ENCODE peak calls at places on chromosomes 4 and X, in seven cellular contexts. One of them, this sample, is unnamed.

GRCh38 chr4:52299120-52299519 is 248.0 kb downstream of the SPATA18 start:
- DNase-seq in fibroblast of pulmonary artery: no peak
- DNase-seq in IMR-90: no peak
- DNase-seq in adrenal gland: no peak
- DNase-seq in mucosa of descending colon: no peak
- DNase-seq in A549: no peak
- DNase-seq in pancreas: no peak
- DNase-seq in this sample: no peak

GRCh38 chrX:85111347-85111746 is 107.7 kb downstream of the APOOL start:
- DNase-seq in fibroblast of pulmonary artery: peak
- DNase-seq in IMR-90: peak
- DNase-seq in adrenal gland: no peak
- DNase-seq in mucosa of descending colon: peak
- DNase-seq in A549: no peak
- DNase-seq in pancreas: no peak
- DNase-seq in this sample: no peak

GRCh38 chrX:1323315-1323714 is 13.3 kb upstream of the IL3RA start:
- DNase-seq in fibroblast of pulmonary artery: no peak
- DNase-seq in IMR-90: no peak
- DNase-seq in adrenal gland: peak
- DNase-seq in mucosa of descending colon: peak
- DNase-seq in A549: peak
- DNase-seq in pancreas: no peak
- DNase-seq in this sample: peak

GRCh38 chr4:124070688-124071484 is 641.6 kb downstream of the ANKRD50 start:
- DNase-seq in fibroblast of pulmonary artery: no peak
- DNase-seq in IMR-90: peak
- DNase-seq in adrenal gland: no peak
- DNase-seq in mucosa of descending colon: no peak
- DNase-seq in A549: no peak
- DNase-seq in pancreas: no peak
- DNase-seq in this sample: no peak

GRCh38 chr4:76090241-76090691 is 15.8 kb downstream of the ART3 start:
- DNase-seq in fibroblast of pulmonary artery: peak
- DNase-seq in IMR-90: peak
- DNase-seq in adrenal gland: peak
- DNase-seq in mucosa of descending colon: peak
- DNase-seq in A549: no peak
- DNase-seq in pancreas: no peak
- DNase-seq in this sample: peak

GRCh38 chr4:101864660-101865059 is 74.1 kb downstream of the BANK1 start:
- DNase-seq in fibroblast of pulmonary artery: no peak
- DNase-seq in IMR-90: no peak
- DNase-seq in adrenal gland: no peak
- DNase-seq in mucosa of descending colon: no peak
- DNase-seq in A549: no peak
- DNase-seq in pancreas: no peak
- DNase-seq in this sample: no peak

GRCh38 chr4:177281544-177281943 is 28.1 kb upstream of the NEIL3 start:
- DNase-seq in fibroblast of pulmonary artery: peak
- DNase-seq in IMR-90: peak
- DNase-seq in adrenal gland: no peak
- DNase-seq in mucosa of descending colon: no peak
- DNase-seq in A549: no peak
- DNase-seq in pancreas: no peak
- DNase-seq in this sample: no peak

GRCh38 chr4:168483786-168484185 is 3.5 kb upstream of the DDX60L start:
- DNase-seq in fibroblast of pulmonary artery: peak
- DNase-seq in IMR-90: peak
- DNase-seq in adrenal gland: no peak
- DNase-seq in mucosa of descending colon: no peak
- DNase-seq in A549: no peak
- DNase-seq in pancreas: no peak
- DNase-seq in this sample: no peak

GRCh38 chrX:18899796-18900380 is 84.0 kb downstream of the PHKA2 start:
- DNase-seq in fibroblast of pulmonary artery: peak
- DNase-seq in IMR-90: no peak
- DNase-seq in adrenal gland: no peak
- DNase-seq in mucosa of descending colon: no peak
- DNase-seq in A549: peak
- DNase-seq in pancreas: no peak
- DNase-seq in this sample: peak

GRCh38 chr4:118206627-118207026 is 146.2 kb downstream of the PRSS12 start:
- DNase-seq in fibroblast of pulmonary artery: peak
- DNase-seq in IMR-90: peak
- DNase-seq in adrenal gland: no peak
- DNase-seq in mucosa of descending colon: no peak
- DNase-seq in A549: no peak
- DNase-seq in pancreas: no peak
- DNase-seq in this sample: no peak

GRCh38 chr4:173522160-173522873 is 7.7 kb downstream of the HAND2 start:
- DNase-seq in fibroblast of pulmonary artery: peak
- DNase-seq in IMR-90: peak
- DNase-seq in adrenal gland: peak
- DNase-seq in mucosa of descending colon: peak
- DNase-seq in A549: no peak
- DNase-seq in pancreas: peak
- DNase-seq in this sample: no peak

GRCh38 chr4:138114434-138114833 is 127.7 kb downstream of the SLC7A11 start:
- DNase-seq in fibroblast of pulmonary artery: peak
- DNase-seq in IMR-90: peak
- DNase-seq in adrenal gland: no peak
- DNase-seq in mucosa of descending colon: no peak
- DNase-seq in A549: no peak
- DNase-seq in pancreas: no peak
- DNase-seq in this sample: peak

GRCh38 chr4:119212251-119212963 is at the start of gene USP53:
- DNase-seq in fibroblast of pulmonary artery: peak
- DNase-seq in IMR-90: peak
- DNase-seq in adrenal gland: peak
- DNase-seq in mucosa of descending colon: peak
- DNase-seq in A549: peak
- DNase-seq in pancreas: peak
- DNase-seq in this sample: peak

GRCh38 chr4:41212221-41213203 is 1.8 kb downstream of the APBB2 start:
- DNase-seq in fibroblast of pulmonary artery: peak
- DNase-seq in IMR-90: peak
- DNase-seq in adrenal gland: no peak
- DNase-seq in mucosa of descending colon: peak
- DNase-seq in A549: peak
- DNase-seq in pancreas: peak
- DNase-seq in this sample: peak

GRCh38 chr4:122775039-122775438 is 42.5 kb downstream of the BBS12 start:
- DNase-seq in fibroblast of pulmonary artery: no peak
- DNase-seq in IMR-90: no peak
- DNase-seq in adrenal gland: no peak
- DNase-seq in mucosa of descending colon: no peak
- DNase-seq in A549: no peak
- DNase-seq in pancreas: no peak
- DNase-seq in this sample: no peak

GRCh38 chrX:55713635-55714034 is 3.9 kb upstream of the RRAGB start:
- DNase-seq in fibroblast of pulmonary artery: no peak
- DNase-seq in IMR-90: no peak
- DNase-seq in adrenal gland: no peak
- DNase-seq in mucosa of descending colon: no peak
- DNase-seq in A549: no peak
- DNase-seq in pancreas: no peak
- DNase-seq in this sample: no peak

GRCh38 chrX:55714111-55714510 is 3.4 kb upstream of the RRAGB start:
- DNase-seq in fibroblast of pulmonary artery: no peak
- DNase-seq in IMR-90: no peak
- DNase-seq in adrenal gland: no peak
- DNase-seq in mucosa of descending colon: no peak
- DNase-seq in A549: no peak
- DNase-seq in pancreas: no peak
- DNase-seq in this sample: no peak

GRCh38 chrX:55709735-55710134 is 7.8 kb upstream of the RRAGB start:
- DNase-seq in fibroblast of pulmonary artery: no peak
- DNase-seq in IMR-90: no peak
- DNase-seq in adrenal gland: no peak
- DNase-seq in mucosa of descending colon: no peak
- DNase-seq in A549: peak
- DNase-seq in pancreas: no peak
- DNase-seq in this sample: no peak

GRCh38 chrX:55715847-55716246 is 1.7 kb upstream of the RRAGB start:
- DNase-seq in fibroblast of pulmonary artery: no peak
- DNase-seq in IMR-90: no peak
- DNase-seq in adrenal gland: no peak
- DNase-seq in mucosa of descending colon: no peak
- DNase-seq in A549: no peak
- DNase-seq in pancreas: no peak
- DNase-seq in this sample: no peak

GRCh38 chrX:55710701-55711100 is 6.8 kb upstream of the RRAGB start:
- DNase-seq in fibroblast of pulmonary artery: peak
- DNase-seq in IMR-90: no peak
- DNase-seq in adrenal gland: peak
- DNase-seq in mucosa of descending colon: no peak
- DNase-seq in A549: peak
- DNase-seq in pancreas: peak
- DNase-seq in this sample: no peak
- TF ChIP-seq CTCF in fibroblast of pulmonary artery: no peak
- TF ChIP-seq CTCF in IMR-90: no peak
- TF ChIP-seq CTCF in adrenal gland: no peak
- TF ChIP-seq CTCF in mucosa of descending colon: no peak
- TF ChIP-seq CTCF in A549: no peak
- TF ChIP-seq CTCF in pancreas: no peak
- TF ChIP-seq CTCF in this sample: no peak

GRCh38 chr4:185227131-185227551 is 17.7 kb downstream of the SNX25 start:
- DNase-seq in fibroblast of pulmonary artery: no peak
- DNase-seq in IMR-90: peak
- DNase-seq in adrenal gland: peak
- DNase-seq in mucosa of descending colon: no peak
- DNase-seq in A549: no peak
- DNase-seq in pancreas: peak
- DNase-seq in this sample: no peak

GRCh38 chr4:185221912-185222311 is 12.5 kb downstream of the SNX25 start:
- DNase-seq in fibroblast of pulmonary artery: no peak
- DNase-seq in IMR-90: no peak
- DNase-seq in adrenal gland: no peak
- DNase-seq in mucosa of descending colon: no peak
- DNase-seq in A549: no peak
- DNase-seq in pancreas: no peak
- DNase-seq in this sample: no peak

GRCh38 chr4:185222598-185222997 is 13.2 kb downstream of the SNX25 start:
- DNase-seq in fibroblast of pulmonary artery: no peak
- DNase-seq in IMR-90: peak
- DNase-seq in adrenal gland: no peak
- DNase-seq in mucosa of descending colon: no peak
- DNase-seq in A549: no peak
- DNase-seq in pancreas: no peak
- DNase-seq in this sample: no peak

GRCh38 chr4:185221491-185221890 is 12.1 kb downstream of the SNX25 start:
- DNase-seq in fibroblast of pulmonary artery: no peak
- DNase-seq in IMR-90: peak
- DNase-seq in adrenal gland: no peak
- DNase-seq in mucosa of descending colon: no peak
- DNase-seq in A549: no peak
- DNase-seq in pancreas: no peak
- DNase-seq in this sample: no peak

GRCh38 chr4:185224597-185224996 is 15.2 kb downstream of the SNX25 start:
- DNase-seq in fibroblast of pulmonary artery: no peak
- DNase-seq in IMR-90: no peak
- DNase-seq in adrenal gland: no peak
- DNase-seq in mucosa of descending colon: no peak
- DNase-seq in A549: no peak
- DNase-seq in pancreas: no peak
- DNase-seq in this sample: no peak
- TF ChIP-seq CTCF in fibroblast of pulmonary artery: peak
- TF ChIP-seq CTCF in IMR-90: no peak
- TF ChIP-seq CTCF in adrenal gland: peak
- TF ChIP-seq CTCF in mucosa of descending colon: no peak
- TF ChIP-seq CTCF in A549: no peak
- TF ChIP-seq CTCF in pancreas: no peak
- TF ChIP-seq CTCF in this sample: no peak

GRCh38 chr4:2076908-2077534 is 17.9 kb downstream of the NAT8L start:
- DNase-seq in fibroblast of pulmonary artery: no peak
- DNase-seq in IMR-90: no peak
- DNase-seq in adrenal gland: no peak
- DNase-seq in mucosa of descending colon: no peak
- DNase-seq in A549: no peak
- DNase-seq in pancreas: no peak
- DNase-seq in this sample: peak
- TF ChIP-seq CTCF in fibroblast of pulmonary artery: no peak
- TF ChIP-seq CTCF in IMR-90: no peak
- TF ChIP-seq CTCF in adrenal gland: no peak
- TF ChIP-seq CTCF in mucosa of descending colon: no peak
- TF ChIP-seq CTCF in A549: no peak
- TF ChIP-seq CTCF in pancreas: no peak
- TF ChIP-seq CTCF in this sample: no peak

GRCh38 chrX:53282313-53282712 is 929 bp upstream of the IQSEC2 start:
- DNase-seq in fibroblast of pulmonary artery: peak
- DNase-seq in IMR-90: no peak
- DNase-seq in adrenal gland: no peak
- DNase-seq in mucosa of descending colon: peak
- DNase-seq in A549: no peak
- DNase-seq in pancreas: no peak
- DNase-seq in this sample: no peak

GRCh38 chrX:53283567-53283966 is 2.2 kb upstream of the IQSEC2 start:
- DNase-seq in fibroblast of pulmonary artery: no peak
- DNase-seq in IMR-90: no peak
- DNase-seq in adrenal gland: no peak
- DNase-seq in mucosa of descending colon: no peak
- DNase-seq in A549: no peak
- DNase-seq in pancreas: no peak
- DNase-seq in this sample: no peak

GRCh38 chrX:53285591-53285990 is 4.2 kb upstream of the IQSEC2 start:
- DNase-seq in fibroblast of pulmonary artery: no peak
- DNase-seq in IMR-90: no peak
- DNase-seq in adrenal gland: no peak
- DNase-seq in mucosa of descending colon: no peak
- DNase-seq in A549: no peak
- DNase-seq in pancreas: no peak
- DNase-seq in this sample: no peak

GRCh38 chrX:53283099-53283498 is 1.7 kb upstream of the IQSEC2 start:
- DNase-seq in fibroblast of pulmonary artery: no peak
- DNase-seq in IMR-90: no peak
- DNase-seq in adrenal gland: no peak
- DNase-seq in mucosa of descending colon: no peak
- DNase-seq in A549: no peak
- DNase-seq in pancreas: no peak
- DNase-seq in this sample: no peak

DNA sequence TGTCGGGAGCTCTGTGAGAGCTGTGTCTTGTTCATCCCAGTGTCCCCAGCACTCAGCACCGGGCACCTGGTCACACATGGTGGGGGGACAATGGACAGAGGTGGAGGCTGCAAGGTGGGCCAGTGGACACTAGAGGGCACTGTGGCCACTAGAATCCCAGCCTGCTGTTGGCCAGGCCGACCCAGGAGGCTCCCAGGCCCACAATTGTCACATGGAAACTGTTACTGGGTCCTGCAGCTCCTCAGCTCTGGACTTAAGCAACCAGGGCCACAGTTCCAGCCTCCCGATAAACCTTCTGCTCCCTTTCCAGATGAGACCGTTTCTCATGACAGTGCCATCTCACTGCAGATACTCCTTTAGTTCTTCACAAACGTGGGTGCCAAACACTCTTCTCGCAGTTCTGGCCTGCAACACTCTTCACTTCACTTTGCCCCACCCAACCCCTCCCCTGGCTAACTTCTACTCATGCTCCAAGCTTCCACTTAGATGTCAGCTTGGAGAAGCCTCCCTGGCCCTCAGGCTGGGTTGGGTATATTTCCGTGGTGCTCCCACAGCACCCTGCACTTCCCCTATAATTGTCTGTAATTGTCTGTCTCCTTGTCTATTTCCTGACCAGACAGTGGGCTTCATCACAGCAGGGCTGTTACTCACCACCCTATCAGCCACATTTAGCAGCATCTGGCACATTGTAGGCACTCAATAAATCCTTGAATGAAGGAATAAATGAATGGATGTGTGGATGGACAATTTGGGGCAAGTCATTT is 3.5 kb upstream of the IQSEC2 start:
- DNase-seq in fibroblast of pulmonary artery: peak
- DNase-seq in IMR-90: peak
- DNase-seq in adrenal gland: peak
- DNase-seq in mucosa of descending colon: peak
- DNase-seq in A549: peak
- DNase-seq in pancreas: peak
- DNase-seq in this sample: peak
- TF ChIP-seq CTCF in fibroblast of pulmonary artery: peak
- TF ChIP-seq CTCF in IMR-90: peak
- TF ChIP-seq CTCF in adrenal gland: peak
- TF ChIP-seq CTCF in mucosa of descending colon: peak
- TF ChIP-seq CTCF in A549: peak
- TF ChIP-seq CTCF in pancreas: peak
- TF ChIP-seq CTCF in this sample: peak

This sample was measured in GM13977.